ENCODE peak calls at places on chromosomes 7 and 10, in ten cellular contexts. Z, K, D, R, L, G, S, P, A and N are unnamed samples.

GRCh38 chr7:66352071-66352470 is 146.9 kb downstream of the TPST1 start:
- DNase-seq in G (no peak), K (no peak), A (no peak), S (peak), R (peak), Z (no peak), P (no peak), D (no peak), L (no peak), N (no peak)

GRCh38 chr10:111821876-111822275 is 361.7 kb downstream of the GPAM start:
- DNase-seq in L (no peak), K (no peak), P (no peak), A (no peak), R (no peak), S (no peak), G (no peak), Z (no peak), D (no peak), N (no peak)

GRCh38 chr7:43577485-43577951 is 5.4 kb upstream of the STK17A start:
- DNase-seq in P (no peak), Z (no peak), R (no peak), D (no peak), G (peak), A (no peak), L (no peak), S (no peak), K (peak), N (no peak)

GRCh38 chr7:107528461-107528860 is 35.3 kb downstream of the COG5 start:
- DNase-seq in G (no peak), K (no peak), L (no peak), P (no peak), R (no peak), A (no peak), Z (no peak), S (no peak), D (no peak), N (no peak)

GRCh38 chr10:84946984-84947383 is 618.6 kb downstream of the CCSER2 start:
- DNase-seq in R (no peak), A (no peak), P (no peak), S (no peak), L (no peak), Z (no peak), D (no peak), G (no peak), K (no peak), N (no peak)

GRCh38 chr7:150388709-150389531 is 9.8 kb downstream of the ZNF775 start:
- DNase-seq in Z (peak), R (peak), G (no peak), S (peak), A (peak), P (no peak), L (peak), K (no peak), D (peak), N (peak)

GRCh38 chr10:118522791-118523498 is 72.5 kb downstream of the PRLHR start:
- DNase-seq in P (no peak), S (no peak), R (no peak), L (no peak), D (no peak), A (no peak), Z (no peak), G (no peak), K (no peak), N (no peak)

GRCh38 chr10:94299417-94299816 is 63.3 kb downstream of the NOC3L start:
- DNase-seq in L (no peak), S (no peak), G (peak), Z (no peak), A (no peak), K (no peak), D (no peak), P (no peak), R (no peak), N (no peak)

GRCh38 chr10:117163061-117163953 is 25.2 kb upstream of the VAX1 start:
- DNase-seq in P (no peak), R (no peak), Z (no peak), K (peak), A (no peak), G (no peak), S (no peak), D (no peak), L (peak), N (no peak)

GRCh38 chr10:109427421-109427820 is 495.9 kb downstream of the XPNPEP1 start:
- DNase-seq in L (no peak), Z (no peak), K (no peak), A (no peak), R (no peak), D (no peak), S (no peak), G (no peak), P (no peak), N (no peak)

GRCh38 chr10:127851661-127852205 is 41.0 kb downstream of the CLRN3 start:
- DNase-seq in R (no peak), P (no peak), K (no peak), L (no peak), S (no peak), Z (no peak), A (no peak), D (no peak), G (no peak), N (no peak)

GRCh38 chr10:12418725-12419278 is 69.5 kb downstream of the CAMK1D start:
- DNase-seq in R (no peak), G (no peak), A (peak), L (peak), K (no peak), D (no peak), Z (peak), P (no peak), S (no peak), N (no peak)

GRCh38 chr7:113086431-113086888 is at the start of gene GPR85:
- DNase-seq in L (peak), P (no peak), S (peak), A (no peak), G (peak), D (peak), K (peak), Z (peak), R (peak), N (peak)

GRCh38 chr10:69088801-69089501 is 1.0 kb downstream of the SRGN start:
- DNase-seq in Z (no peak), K (peak), S (no peak), D (no peak), A (no peak), R (no peak), G (peak), L (no peak), P (no peak), N (no peak)
- H3K27ac ChIP-seq in Z (peak), K (peak), S (peak), D (peak), A (peak), R (peak), G (peak), L (no peak), P (peak), N (peak)

DNA sequence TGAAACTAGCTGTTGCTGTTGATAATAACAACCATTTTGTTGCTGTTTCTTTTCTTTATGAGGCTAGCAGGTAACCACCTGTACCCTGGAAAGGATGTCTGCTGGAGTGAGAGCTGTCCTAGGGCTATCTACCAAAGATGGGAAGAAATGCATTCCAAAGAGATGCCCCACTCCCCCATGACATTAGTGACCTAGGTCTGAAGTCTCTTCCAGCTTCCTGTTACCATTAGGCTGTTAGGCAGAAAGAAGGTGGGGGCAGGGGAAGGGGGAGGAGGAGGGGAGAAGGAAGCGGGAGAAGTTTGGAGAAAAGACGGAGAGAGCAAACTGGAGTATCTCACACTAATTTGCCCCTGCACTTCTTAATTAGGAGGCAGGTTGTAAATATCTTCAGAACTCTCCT is 118.5 kb downstream of the ABLIM1 start:
- DNase-seq in A (no peak), Z (no peak), R (no peak), S (no peak), K (no peak), L (no peak), P (no peak), G (no peak), D (no peak), N (no peak)
- TF ChIP-seq POLR2A in A (no peak), Z (no peak), R (no peak), S (no peak), K (no peak), L (no peak), P (no peak), G (no peak), D (no peak), N (no peak)

DNA sequence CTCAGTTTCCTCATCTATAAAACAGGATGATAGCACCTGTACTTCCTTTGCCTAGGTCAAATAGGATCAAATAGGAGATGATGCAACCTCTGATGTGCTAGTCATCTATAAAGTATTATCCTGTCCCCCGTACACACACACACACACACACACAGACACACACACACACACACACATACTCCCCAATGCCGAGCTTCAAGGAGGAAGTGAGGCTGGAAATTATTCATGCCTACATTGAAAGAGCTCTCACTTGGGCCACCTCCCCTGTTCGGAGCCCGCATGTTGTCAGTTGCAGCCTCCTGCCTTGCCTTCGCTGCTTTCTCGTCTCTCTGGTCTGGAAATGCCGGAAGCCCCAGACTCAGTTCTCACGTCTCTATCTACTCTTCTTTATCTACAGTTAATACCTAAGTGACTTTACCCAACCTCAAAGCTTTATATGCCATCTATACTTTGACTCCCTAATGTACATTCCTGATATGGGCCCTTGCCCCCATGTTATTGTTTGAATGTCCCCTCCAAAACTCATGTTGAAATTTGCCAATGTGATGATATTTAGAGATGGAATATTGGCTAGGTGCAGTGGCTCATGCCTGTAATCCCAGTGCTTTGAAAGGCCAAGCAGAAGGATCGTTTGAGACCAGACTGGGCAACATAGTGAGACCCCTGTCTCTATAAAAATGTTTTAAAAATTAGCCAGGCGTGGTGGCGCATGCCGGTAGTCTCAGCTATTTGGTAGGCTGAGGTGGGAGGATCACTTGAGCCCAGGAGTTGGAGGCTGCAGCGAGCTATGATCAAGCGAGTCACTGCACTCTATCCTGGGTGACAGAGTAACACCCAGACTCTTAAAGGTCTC is 6.9 kb upstream of the UBE2H start:
- DNase-seq in K (peak), P (no peak), G (peak), S (no peak), A (no peak), Z (no peak), L (no peak), R (no peak), D (no peak), N (no peak)
- H3K27ac ChIP-seq in K (peak), P (no peak), G (peak), S (no peak), A (no peak), Z (no peak), L (no peak), R (peak), D (no peak), N (peak)

GRCh38 chr10:29585488-29585976 is 49.2 kb downstream of the SVIL start:
- DNase-seq in K (peak), P (no peak), Z (no peak), D (peak), R (no peak), L (no peak), A (no peak), G (no peak), S (no peak), N (no peak)
- TF ChIP-seq POLR2A in K (no peak), P (no peak), Z (no peak), D (no peak), R (no peak), L (no peak), A (no peak), G (no peak), S (no peak), N (no peak)

DNA sequence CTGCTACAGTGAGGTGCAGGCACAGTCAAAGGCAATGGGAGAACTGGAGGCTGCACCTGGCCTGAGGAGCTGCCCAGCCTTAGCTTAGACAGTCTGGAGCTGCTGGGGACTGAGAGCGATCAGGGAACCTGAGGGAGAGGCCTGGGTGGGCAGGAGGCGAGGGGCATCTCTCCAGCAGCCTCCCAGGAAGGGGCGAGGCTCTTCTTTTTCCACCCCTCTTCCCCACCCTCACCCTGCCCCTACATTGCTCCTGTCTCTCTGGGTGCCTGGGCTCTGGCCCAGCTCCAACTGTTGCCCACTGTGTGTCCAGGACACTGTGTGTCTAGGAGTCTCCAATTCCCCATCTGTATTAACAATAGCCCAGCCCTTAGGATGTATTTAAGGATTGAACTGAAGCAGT is 36.9 kb downstream of the TBATA start:
- DNase-seq in D (peak), Z (peak), S (no peak), P (no peak), R (no peak), L (no peak), A (no peak), G (no peak), K (no peak), N (no peak)
- H3K27ac ChIP-seq in D (no peak), Z (no peak), S (no peak), P (no peak), R (no peak), L (no peak), A (no peak), G (no peak), K (no peak), N (no peak)

GRCh38 chr7:1503816-1504775 is at the start of gene INTS1:
- DNase-seq in P (peak), L (peak), K (peak), G (peak), A (peak), S (peak), Z (peak), D (peak), R (peak), N (peak)
- TF ChIP-seq POLR2A in P (peak), L (peak), K (peak), G (peak), A (peak), S (peak), Z (peak), D (no peak), R (peak), N (no peak)

GRCh38 chr7:74300951-74301350 is 11.7 kb downstream of the CLIP2 start:
- DNase-seq in L (no peak), S (no peak), D (no peak), R (no peak), A (no peak), P (no peak), G (no peak), K (no peak), Z (no peak), N (no peak)

GRCh38 chr7:74299401-74299800 is 10.2 kb downstream of the CLIP2 start:
- DNase-seq in S (no peak), P (no peak), G (no peak), K (no peak), D (no peak), A (no peak), R (no peak), Z (no peak), L (no peak), N (no peak)

GRCh38 chr7:74305987-74306736 is 17.0 kb downstream of the CLIP2 start:
- DNase-seq in A (no peak), K (no peak), Z (no peak), R (no peak), D (no peak), S (no peak), L (no peak), G (no peak), P (no peak), N (no peak)

GRCh38 chr7:74304550-74304949 is 15.3 kb downstream of the CLIP2 start:
- DNase-seq in R (no peak), L (no peak), P (no peak), D (no peak), K (no peak), Z (no peak), A (no peak), S (no peak), G (no peak), N (no peak)

DNA sequence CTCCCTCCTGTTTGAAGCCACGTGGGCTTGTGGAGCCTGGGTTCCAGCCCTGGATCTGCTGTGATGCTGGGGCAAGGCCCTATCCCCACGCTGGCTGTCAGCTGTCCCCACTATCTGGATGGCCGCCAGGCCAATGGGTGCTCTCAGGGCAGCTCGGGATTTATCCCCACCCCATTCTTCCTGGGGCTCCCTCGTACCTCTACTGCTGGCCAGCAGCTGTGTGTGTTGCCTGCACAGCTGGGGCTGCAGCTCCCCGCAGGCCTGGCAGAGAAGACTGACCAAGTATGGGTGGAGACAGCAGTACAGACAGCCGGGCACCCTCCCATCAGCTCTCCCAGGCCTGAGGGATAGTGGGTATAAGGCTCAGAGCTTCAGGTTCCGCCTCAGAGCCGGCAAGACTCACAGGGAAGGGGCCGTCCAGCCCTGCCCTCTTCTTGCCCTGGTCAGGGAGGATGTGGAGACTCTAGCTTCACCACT is 13.6 kb downstream of the CLIP2 start:
- DNase-seq in L (no peak), S (no peak), A (no peak), Z (no peak), P (no peak), D (no peak), R (no peak), G (no peak), K (peak), N (no peak)
- H3K27ac ChIP-seq in L (no peak), S (no peak), A (no peak), Z (no peak), P (no peak), D (no peak), R (no peak), G (no peak), K (no peak), N (no peak)